ENCODE peak calls at places on chromosomes 12 and 14, in seven cellular contexts. One of them, this sample, is unnamed.

GRCh38 chr12:93594766-93595165 is 22.3 kb downstream of the SOCS2 start:
- DNase-seq in HFFc6: no peak
- DNase-seq in CD14-positive monocyte: no peak
- DNase-seq in heart right ventricle: no peak
- DNase-seq in mucosa of descending colon: no peak
- DNase-seq in A549: no peak
- DNase-seq in epithelial cell of esophagus: no peak
- DNase-seq in this sample: no peak

GRCh38 chr12:25960926-25961325 is 2.4 kb downstream of the RASSF8 start:
- DNase-seq in HFFc6: no peak
- DNase-seq in CD14-positive monocyte: no peak
- DNase-seq in heart right ventricle: no peak
- DNase-seq in mucosa of descending colon: no peak
- DNase-seq in A549: no peak
- DNase-seq in epithelial cell of esophagus: no peak
- DNase-seq in this sample: no peak

GRCh38 chr12:41950455-41950854 is 194.2 kb downstream of the GXYLT1 start:
- DNase-seq in HFFc6: no peak
- DNase-seq in CD14-positive monocyte: no peak
- DNase-seq in heart right ventricle: no peak
- DNase-seq in mucosa of descending colon: no peak
- DNase-seq in A549: no peak
- DNase-seq in epithelial cell of esophagus: no peak
- DNase-seq in this sample: no peak

GRCh38 chr14:63457498-63457897 is 85.7 kb downstream of the PPP2R5E start:
- DNase-seq in HFFc6: no peak
- DNase-seq in CD14-positive monocyte: no peak
- DNase-seq in heart right ventricle: no peak
- DNase-seq in mucosa of descending colon: no peak
- DNase-seq in A549: no peak
- DNase-seq in epithelial cell of esophagus: no peak
- DNase-seq in this sample: no peak

GRCh38 chr12:6605425-6606330 is 1.5 kb downstream of the CHD4 start:
- DNase-seq in HFFc6: peak
- DNase-seq in CD14-positive monocyte: peak
- DNase-seq in heart right ventricle: no peak
- DNase-seq in mucosa of descending colon: peak
- DNase-seq in A549: no peak
- DNase-seq in epithelial cell of esophagus: peak
- DNase-seq in this sample: no peak

GRCh38 chr14:72745991-72746980 is 147.6 kb downstream of the DPF3 start:
- DNase-seq in HFFc6: peak
- DNase-seq in CD14-positive monocyte: no peak
- DNase-seq in heart right ventricle: no peak
- DNase-seq in mucosa of descending colon: no peak
- DNase-seq in A549: no peak
- DNase-seq in epithelial cell of esophagus: peak
- DNase-seq in this sample: no peak

GRCh38 chr14:92850492-92850891 is 56.4 kb downstream of the GOLGA5 start:
- DNase-seq in HFFc6: peak
- DNase-seq in CD14-positive monocyte: no peak
- DNase-seq in heart right ventricle: no peak
- DNase-seq in mucosa of descending colon: no peak
- DNase-seq in A549: no peak
- DNase-seq in epithelial cell of esophagus: peak
- DNase-seq in this sample: no peak

GRCh38 chr12:121033625-121034349 is 5.3 kb downstream of the OASL start:
- DNase-seq in HFFc6: peak
- DNase-seq in CD14-positive monocyte: peak
- DNase-seq in heart right ventricle: no peak
- DNase-seq in mucosa of descending colon: no peak
- DNase-seq in A549: peak
- DNase-seq in epithelial cell of esophagus: peak
- DNase-seq in this sample: no peak

GRCh38 chr14:75559451-75560187 is 18.8 kb upstream of the FLVCR2 start:
- DNase-seq in HFFc6: peak
- DNase-seq in CD14-positive monocyte: peak
- DNase-seq in heart right ventricle: no peak
- DNase-seq in mucosa of descending colon: no peak
- DNase-seq in A549: peak
- DNase-seq in epithelial cell of esophagus: peak
- DNase-seq in this sample: peak

GRCh38 chr12:30357712-30358111 is 338.0 kb downstream of the IPO8 start:
- DNase-seq in HFFc6: no peak
- DNase-seq in CD14-positive monocyte: no peak
- DNase-seq in heart right ventricle: no peak
- DNase-seq in mucosa of descending colon: no peak
- DNase-seq in A549: no peak
- DNase-seq in epithelial cell of esophagus: peak
- DNase-seq in this sample: no peak

GRCh38 chr12:65526311-65526710 is 247.8 kb downstream of the MSRB3 start:
- DNase-seq in HFFc6: peak
- DNase-seq in CD14-positive monocyte: no peak
- DNase-seq in heart right ventricle: no peak
- DNase-seq in mucosa of descending colon: no peak
- DNase-seq in A549: no peak
- DNase-seq in epithelial cell of esophagus: peak
- DNase-seq in this sample: no peak

GRCh38 chr12:80353254-80353653 is 90.8 kb upstream of the PTPRQ start:
- DNase-seq in HFFc6: peak
- DNase-seq in CD14-positive monocyte: no peak
- DNase-seq in heart right ventricle: no peak
- DNase-seq in mucosa of descending colon: no peak
- DNase-seq in A549: peak
- DNase-seq in epithelial cell of esophagus: peak
- DNase-seq in this sample: no peak

GRCh38 chr12:131530427-131530826 is 180.5 kb upstream of the SFSWAP start:
- DNase-seq in HFFc6: no peak
- DNase-seq in CD14-positive monocyte: no peak
- DNase-seq in heart right ventricle: no peak
- DNase-seq in mucosa of descending colon: no peak
- DNase-seq in A549: no peak
- DNase-seq in epithelial cell of esophagus: no peak
- DNase-seq in this sample: no peak

GRCh38 chr12:18183141-18183540 is 78.2 kb upstream of the PIK3C2G start:
- DNase-seq in HFFc6: no peak
- DNase-seq in CD14-positive monocyte: no peak
- DNase-seq in heart right ventricle: no peak
- DNase-seq in mucosa of descending colon: no peak
- DNase-seq in A549: no peak
- DNase-seq in epithelial cell of esophagus: no peak
- DNase-seq in this sample: no peak

GRCh38 chr12:89238593-89238992 is 113.7 kb downstream of the DUSP6 start:
- DNase-seq in HFFc6: no peak
- DNase-seq in CD14-positive monocyte: no peak
- DNase-seq in heart right ventricle: peak
- DNase-seq in mucosa of descending colon: no peak
- DNase-seq in A549: no peak
- DNase-seq in epithelial cell of esophagus: no peak
- DNase-seq in this sample: no peak

GRCh38 chr14:22561661-22562579 is 27.1 kb downstream of the DAD1 start:
- DNase-seq in HFFc6: no peak
- DNase-seq in CD14-positive monocyte: no peak
- DNase-seq in heart right ventricle: no peak
- DNase-seq in mucosa of descending colon: peak
- DNase-seq in A549: no peak
- DNase-seq in epithelial cell of esophagus: no peak
- DNase-seq in this sample: no peak

GRCh38 chr14:89615421-89615820 is 198.4 kb upstream of the FOXN3 start:
- DNase-seq in HFFc6: no peak
- DNase-seq in CD14-positive monocyte: no peak
- DNase-seq in heart right ventricle: no peak
- DNase-seq in mucosa of descending colon: no peak
- DNase-seq in A549: no peak
- DNase-seq in epithelial cell of esophagus: no peak
- DNase-seq in this sample: no peak

GRCh38 chr14:95833429-95833828 is 43.2 kb upstream of the TUNAR start:
- DNase-seq in HFFc6: no peak
- DNase-seq in CD14-positive monocyte: no peak
- DNase-seq in heart right ventricle: no peak
- DNase-seq in mucosa of descending colon: no peak
- DNase-seq in A549: peak
- DNase-seq in epithelial cell of esophagus: no peak
- DNase-seq in this sample: no peak
- TF ChIP-seq CTCF in HFFc6: no peak
- TF ChIP-seq CTCF in CD14-positive monocyte: no peak
- TF ChIP-seq CTCF in heart right ventricle: no peak
- TF ChIP-seq CTCF in mucosa of descending colon: no peak
- TF ChIP-seq CTCF in A549: no peak
- TF ChIP-seq CTCF in epithelial cell of esophagus: no peak
- TF ChIP-seq CTCF in this sample: no peak

DNA sequence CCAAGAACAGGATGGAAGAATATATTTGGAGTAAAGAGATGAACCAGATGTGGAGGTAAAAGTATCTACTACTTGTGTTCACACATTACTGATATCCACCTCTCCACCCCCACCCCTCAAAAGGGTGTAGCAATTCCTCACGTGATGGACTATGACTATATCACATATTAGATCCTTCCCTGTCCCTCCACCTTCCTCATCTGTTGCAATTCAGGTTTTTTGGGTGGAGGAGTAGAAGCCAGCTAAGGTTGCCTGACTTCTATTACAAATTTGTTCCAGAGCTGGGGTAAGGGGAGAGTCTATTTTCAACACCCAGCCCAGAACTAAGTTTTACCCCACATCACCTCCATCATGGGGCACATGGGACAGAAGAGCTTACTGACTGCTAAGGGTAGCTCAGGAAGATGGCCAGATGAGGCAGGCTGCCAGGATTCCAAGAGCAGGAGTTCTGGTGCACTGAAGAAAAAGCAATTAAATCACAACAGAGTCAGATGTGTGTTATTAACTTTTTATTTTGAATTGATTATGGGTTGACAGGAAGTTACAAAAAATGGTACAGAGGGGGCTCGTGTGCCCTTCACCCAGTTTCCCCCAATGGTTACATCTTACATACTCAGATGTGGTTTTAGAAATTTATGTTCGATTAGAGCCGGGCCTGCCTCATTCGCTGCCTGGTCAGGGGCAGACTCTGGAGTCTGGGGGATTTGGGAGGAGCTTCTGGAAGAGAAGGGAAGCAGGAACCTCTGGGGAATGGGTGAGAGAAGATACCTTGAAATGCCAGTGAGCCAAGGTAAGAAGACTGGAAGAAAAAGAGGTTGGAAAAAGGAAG is 2.1 kb downstream of the RNASE13 start:
- DNase-seq in HFFc6: no peak
- DNase-seq in CD14-positive monocyte: no peak
- DNase-seq in heart right ventricle: no peak
- DNase-seq in mucosa of descending colon: no peak
- DNase-seq in A549: no peak
- DNase-seq in epithelial cell of esophagus: peak
- DNase-seq in this sample: no peak
- TF ChIP-seq CTCF in HFFc6: no peak
- TF ChIP-seq CTCF in CD14-positive monocyte: no peak
- TF ChIP-seq CTCF in heart right ventricle: no peak
- TF ChIP-seq CTCF in mucosa of descending colon: no peak
- TF ChIP-seq CTCF in A549: no peak
- TF ChIP-seq CTCF in epithelial cell of esophagus: no peak
- TF ChIP-seq CTCF in this sample: no peak

GRCh38 chr12:47799357-47799955 is 20.2 kb downstream of the HDAC7 start:
- DNase-seq in HFFc6: no peak
- DNase-seq in CD14-positive monocyte: no peak
- DNase-seq in heart right ventricle: peak
- DNase-seq in mucosa of descending colon: no peak
- DNase-seq in A549: no peak
- DNase-seq in epithelial cell of esophagus: no peak
- DNase-seq in this sample: no peak

GRCh38 chr12:47797432-47797831 is 22.3 kb downstream of the HDAC7 start:
- DNase-seq in HFFc6: no peak
- DNase-seq in CD14-positive monocyte: no peak
- DNase-seq in heart right ventricle: no peak
- DNase-seq in mucosa of descending colon: peak
- DNase-seq in A549: peak
- DNase-seq in epithelial cell of esophagus: no peak
- DNase-seq in this sample: no peak

GRCh38 chr12:47795814-47796411 is 22.9 kb downstream of the SLC48A1 start:
- DNase-seq in HFFc6: no peak
- DNase-seq in CD14-positive monocyte: no peak
- DNase-seq in heart right ventricle: no peak
- DNase-seq in mucosa of descending colon: no peak
- DNase-seq in A549: no peak
- DNase-seq in epithelial cell of esophagus: no peak
- DNase-seq in this sample: no peak

GRCh38 chr12:47800582-47800981 is 19.1 kb downstream of the HDAC7 start:
- DNase-seq in HFFc6: no peak
- DNase-seq in CD14-positive monocyte: no peak
- DNase-seq in heart right ventricle: no peak
- DNase-seq in mucosa of descending colon: no peak
- DNase-seq in A549: no peak
- DNase-seq in epithelial cell of esophagus: no peak
- DNase-seq in this sample: no peak

DNA sequence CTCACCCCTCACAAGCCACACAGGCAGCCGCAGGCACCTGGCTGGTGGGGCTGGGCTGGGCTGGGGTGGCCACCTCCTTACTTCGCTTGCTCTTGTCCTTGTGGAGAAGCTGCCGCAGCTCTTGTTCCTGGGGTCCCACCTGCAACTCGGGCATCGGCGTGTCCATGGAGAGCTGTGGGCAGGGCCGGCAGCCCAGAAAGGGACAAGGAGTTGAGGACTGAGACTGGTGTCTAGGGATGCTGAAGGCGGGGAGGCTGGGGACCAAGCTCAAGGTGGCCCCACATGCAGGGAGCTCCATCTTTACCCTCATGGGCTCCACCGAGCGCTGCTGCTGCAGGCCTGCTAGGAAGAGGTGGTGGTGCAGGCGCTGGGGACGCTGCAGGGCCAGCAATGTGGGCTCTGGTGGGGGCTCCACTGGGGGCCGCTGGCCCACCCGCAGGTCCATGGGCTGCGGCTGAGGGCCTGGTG is 21.2 kb downstream of the HDAC7 start:
- DNase-seq in HFFc6: no peak
- DNase-seq in CD14-positive monocyte: no peak
- DNase-seq in heart right ventricle: no peak
- DNase-seq in mucosa of descending colon: no peak
- DNase-seq in A549: no peak
- DNase-seq in epithelial cell of esophagus: no peak
- DNase-seq in this sample: no peak
- TF ChIP-seq CTCF in HFFc6: no peak
- TF ChIP-seq CTCF in CD14-positive monocyte: no peak
- TF ChIP-seq CTCF in heart right ventricle: no peak
- TF ChIP-seq CTCF in mucosa of descending colon: no peak
- TF ChIP-seq CTCF in A549: no peak
- TF ChIP-seq CTCF in epithelial cell of esophagus: no peak
- TF ChIP-seq CTCF in this sample: no peak

DNA sequence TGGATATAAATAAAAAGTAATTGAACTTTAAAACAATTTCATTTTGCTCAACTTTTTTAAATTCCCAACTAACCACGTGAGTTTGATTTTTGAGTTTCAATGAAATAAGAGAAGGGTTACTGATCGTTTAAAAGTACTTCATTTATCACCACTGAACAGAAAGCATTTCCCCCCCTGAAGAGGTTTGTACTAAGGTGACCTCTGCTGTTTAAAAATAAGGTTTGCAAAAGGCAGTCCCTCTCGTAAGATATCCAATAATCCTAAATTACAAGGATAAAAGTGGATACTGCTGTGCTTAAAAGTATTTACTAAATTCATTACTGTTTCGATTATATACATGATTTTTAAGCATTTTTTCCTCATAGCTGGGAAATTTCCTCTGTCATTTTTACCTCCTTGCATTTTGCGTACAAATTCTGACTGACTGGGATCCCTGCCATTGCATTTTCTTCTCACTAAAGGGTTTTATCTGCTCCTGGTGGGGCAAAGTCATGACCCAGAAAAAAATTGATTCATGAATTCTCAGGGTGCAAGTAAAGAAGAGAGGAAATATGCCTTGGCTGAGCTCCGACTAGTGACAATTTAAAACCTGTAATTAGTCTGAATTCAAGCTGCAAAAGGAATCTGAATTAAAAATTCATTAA is 463.8 kb downstream of the PRKD1 start:
- DNase-seq in HFFc6: no peak
- DNase-seq in CD14-positive monocyte: no peak
- DNase-seq in heart right ventricle: no peak
- DNase-seq in mucosa of descending colon: no peak
- DNase-seq in A549: no peak
- DNase-seq in epithelial cell of esophagus: no peak
- DNase-seq in this sample: no peak
- TF ChIP-seq CTCF in HFFc6: peak
- TF ChIP-seq CTCF in CD14-positive monocyte: no peak
- TF ChIP-seq CTCF in heart right ventricle: no peak
- TF ChIP-seq CTCF in mucosa of descending colon: no peak
- TF ChIP-seq CTCF in A549: no peak
- TF ChIP-seq CTCF in epithelial cell of esophagus: no peak
- TF ChIP-seq CTCF in this sample: no peak